ENCODE peak calls at places on chromosomes 2 and 18, in ten cellular contexts. One of them, this sample, is unnamed.

GRCh38 chr18:24263078-24263477 is 124.2 kb downstream of the CABYR start:
- DNase-seq in heart left ventricle: no peak
- DNase-seq in stomach: no peak
- DNase-seq in IMR-90: no peak
- DNase-seq in cardiac muscle cell: no peak
- DNase-seq in adrenal gland: no peak
- DNase-seq in neural progenitor cell: no peak
- DNase-seq in GM23338: no peak
- DNase-seq in right lobe of liver: no peak
- DNase-seq in fibroblast of lung: no peak
- DNase-seq in this sample: no peak

GRCh38 chr2:222797308-222797707 is 63.5 kb upstream of the ACSL3 start:
- DNase-seq in heart left ventricle: no peak
- DNase-seq in stomach: no peak
- DNase-seq in IMR-90: peak; percentile 34
- DNase-seq in cardiac muscle cell: peak; percentile 60
- DNase-seq in adrenal gland: no peak
- DNase-seq in neural progenitor cell: no peak
- DNase-seq in GM23338: peak; percentile 60
- DNase-seq in right lobe of liver: no peak
- DNase-seq in fibroblast of lung: peak; percentile 60
- DNase-seq in this sample: no peak

GRCh38 chr2:203579131-203579643 is 44.1 kb upstream of the RAPH1 start:
- DNase-seq in heart left ventricle: no peak
- DNase-seq in stomach: peak; percentile 78
- DNase-seq in IMR-90: peak; percentile 84
- DNase-seq in cardiac muscle cell: peak; percentile 54
- DNase-seq in adrenal gland: no peak
- DNase-seq in neural progenitor cell: no peak
- DNase-seq in GM23338: peak; percentile 41
- DNase-seq in right lobe of liver: peak; percentile 43
- DNase-seq in fibroblast of lung: peak; percentile 80
- DNase-seq in this sample: peak; percentile 59

GRCh38 chr2:133988316-133988891 is 265.5 kb upstream of the MGAT5 start:
- DNase-seq in heart left ventricle: no peak
- DNase-seq in stomach: no peak
- DNase-seq in IMR-90: no peak
- DNase-seq in cardiac muscle cell: no peak
- DNase-seq in adrenal gland: no peak
- DNase-seq in neural progenitor cell: no peak
- DNase-seq in GM23338: no peak
- DNase-seq in right lobe of liver: no peak
- DNase-seq in fibroblast of lung: no peak
- DNase-seq in this sample: no peak

GRCh38 chr2:159557437-159558034 is 58.8 kb downstream of the BAZ2B start:
- DNase-seq in heart left ventricle: no peak
- DNase-seq in stomach: no peak
- DNase-seq in IMR-90: peak; percentile 8
- DNase-seq in cardiac muscle cell: peak; percentile 41
- DNase-seq in adrenal gland: no peak
- DNase-seq in neural progenitor cell: peak; percentile 40
- DNase-seq in GM23338: peak; percentile 70
- DNase-seq in right lobe of liver: no peak
- DNase-seq in fibroblast of lung: peak; percentile 16
- DNase-seq in this sample: no peak

GRCh38 chr2:142758973-142759372 is 118.5 kb upstream of the KYNU start:
- DNase-seq in heart left ventricle: no peak
- DNase-seq in stomach: no peak
- DNase-seq in IMR-90: no peak
- DNase-seq in cardiac muscle cell: no peak
- DNase-seq in adrenal gland: no peak
- DNase-seq in neural progenitor cell: no peak
- DNase-seq in GM23338: no peak
- DNase-seq in right lobe of liver: no peak
- DNase-seq in fibroblast of lung: no peak
- DNase-seq in this sample: no peak

GRCh38 chr2:86512922-86513321 is 50.3 kb downstream of the CHMP3 start:
- DNase-seq in heart left ventricle: no peak
- DNase-seq in stomach: no peak
- DNase-seq in IMR-90: no peak
- DNase-seq in cardiac muscle cell: no peak
- DNase-seq in adrenal gland: no peak
- DNase-seq in neural progenitor cell: no peak
- DNase-seq in GM23338: no peak
- DNase-seq in right lobe of liver: no peak
- DNase-seq in fibroblast of lung: no peak
- DNase-seq in this sample: no peak

GRCh38 chr18:23494992-23495391 is 8.3 kb upstream of the RMC1 start:
- DNase-seq in heart left ventricle: no peak
- DNase-seq in stomach: no peak
- DNase-seq in IMR-90: no peak
- DNase-seq in cardiac muscle cell: no peak
- DNase-seq in adrenal gland: no peak
- DNase-seq in neural progenitor cell: peak; percentile 36
- DNase-seq in GM23338: no peak
- DNase-seq in right lobe of liver: no peak
- DNase-seq in fibroblast of lung: no peak
- DNase-seq in this sample: no peak

GRCh38 chr2:30267161-30267568 is 35.8 kb downstream of the LBH start:
- DNase-seq in heart left ventricle: no peak
- DNase-seq in stomach: no peak
- DNase-seq in IMR-90: no peak
- DNase-seq in cardiac muscle cell: no peak
- DNase-seq in adrenal gland: no peak
- DNase-seq in neural progenitor cell: no peak
- DNase-seq in GM23338: peak; percentile 21
- DNase-seq in right lobe of liver: no peak
- DNase-seq in fibroblast of lung: no peak
- DNase-seq in this sample: no peak

GRCh38 chr2:43874776-43875451 is 36.1 kb downstream of the ABCG8 start:
- DNase-seq in heart left ventricle: no peak
- DNase-seq in stomach: no peak
- DNase-seq in IMR-90: no peak
- DNase-seq in cardiac muscle cell: no peak
- DNase-seq in adrenal gland: no peak
- DNase-seq in neural progenitor cell: no peak
- DNase-seq in GM23338: peak; percentile 35
- DNase-seq in right lobe of liver: no peak
- DNase-seq in fibroblast of lung: no peak
- DNase-seq in this sample: no peak

GRCh38 chr2:102264952-102265351 is 46.4 kb upstream of the IL1RL1 start:
- DNase-seq in heart left ventricle: no peak
- DNase-seq in stomach: no peak
- DNase-seq in IMR-90: no peak
- DNase-seq in cardiac muscle cell: no peak
- DNase-seq in adrenal gland: no peak
- DNase-seq in neural progenitor cell: no peak
- DNase-seq in GM23338: no peak
- DNase-seq in right lobe of liver: no peak
- DNase-seq in fibroblast of lung: no peak
- DNase-seq in this sample: no peak

GRCh38 chr2:209574515-209574914 is 150.7 kb downstream of the MAP2 start:
- DNase-seq in heart left ventricle: no peak
- DNase-seq in stomach: no peak
- DNase-seq in IMR-90: no peak
- DNase-seq in cardiac muscle cell: no peak
- DNase-seq in adrenal gland: no peak
- DNase-seq in neural progenitor cell: no peak
- DNase-seq in GM23338: no peak
- DNase-seq in right lobe of liver: no peak
- DNase-seq in fibroblast of lung: no peak
- DNase-seq in this sample: no peak

GRCh38 chr2:159891917-159892691 is 94.1 kb upstream of the CD302 start:
- DNase-seq in heart left ventricle: no peak
- DNase-seq in stomach: no peak
- DNase-seq in IMR-90: peak; percentile 78
- DNase-seq in cardiac muscle cell: peak; percentile 40
- DNase-seq in adrenal gland: no peak
- DNase-seq in neural progenitor cell: no peak
- DNase-seq in GM23338: peak; percentile 46
- DNase-seq in right lobe of liver: no peak
- DNase-seq in fibroblast of lung: peak; percentile 88
- DNase-seq in this sample: peak; percentile 74

GRCh38 chr2:9310390-9310789 is 103.8 kb downstream of the ASAP2 start:
- DNase-seq in heart left ventricle: peak; percentile 75
- DNase-seq in stomach: peak; percentile 55
- DNase-seq in IMR-90: peak; percentile 82
- DNase-seq in cardiac muscle cell: peak; percentile 80
- DNase-seq in adrenal gland: peak; percentile 41
- DNase-seq in neural progenitor cell: no peak
- DNase-seq in GM23338: no peak
- DNase-seq in right lobe of liver: no peak
- DNase-seq in fibroblast of lung: peak; percentile 94
- DNase-seq in this sample: peak; percentile 73

DNA sequence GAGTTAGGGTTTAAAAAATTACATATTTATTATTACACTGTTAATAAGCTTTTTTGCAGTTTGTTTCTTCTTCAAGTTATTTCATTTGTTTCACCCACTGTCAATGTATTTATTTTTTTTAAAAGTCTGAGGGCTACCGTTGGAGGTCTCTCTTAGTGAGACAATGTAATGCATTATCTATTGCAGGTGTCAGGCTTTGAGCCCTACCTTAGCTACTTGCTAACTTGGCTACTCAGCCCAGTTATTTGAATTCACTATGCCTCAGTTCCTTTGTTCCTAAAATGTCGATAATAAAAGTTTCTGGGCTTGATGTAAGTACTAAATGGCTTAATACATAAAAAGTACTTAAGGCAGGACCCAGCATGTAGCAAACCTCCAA is 458 bp upstream of the TFPI start:
- DNase-seq in heart left ventricle: no peak
- DNase-seq in stomach: no peak
- DNase-seq in IMR-90: no peak
- DNase-seq in cardiac muscle cell: no peak
- DNase-seq in adrenal gland: no peak
- DNase-seq in neural progenitor cell: no peak
- DNase-seq in GM23338: no peak
- DNase-seq in right lobe of liver: no peak
- DNase-seq in fibroblast of lung: no peak
- DNase-seq in this sample: no peak
- H3K4me3 ChIP-seq in heart left ventricle: peak overlapping the region; percentile 64
- H3K4me3 ChIP-seq in stomach: no peak overlapping the region
- H3K4me3 ChIP-seq in IMR-90: peak overlapping the region; percentile 1
- H3K4me3 ChIP-seq in cardiac muscle cell: no peak overlapping the region
- H3K4me3 ChIP-seq in adrenal gland: peak overlapping the region; percentile 21
- H3K4me3 ChIP-seq in neural progenitor cell: no peak overlapping the region
- H3K4me3 ChIP-seq in GM23338: no peak overlapping the region
- H3K4me3 ChIP-seq in right lobe of liver: peak overlapping the region; percentile 49
- H3K4me3 ChIP-seq in fibroblast of lung: peak overlapping the region; percentile 83
- H3K4me3 ChIP-seq in this sample: no peak overlapping the region

GRCh38 chr2:101188683-101189405 is 37.7 kb upstream of the TBC1D8 start:
- DNase-seq in heart left ventricle: no peak
- DNase-seq in stomach: peak; percentile 30
- DNase-seq in IMR-90: peak; percentile 44
- DNase-seq in cardiac muscle cell: peak; percentile 64
- DNase-seq in adrenal gland: peak; percentile 35
- DNase-seq in neural progenitor cell: peak; percentile 67
- DNase-seq in GM23338: peak; percentile 89
- DNase-seq in right lobe of liver: no peak
- DNase-seq in fibroblast of lung: peak; percentile 26
- DNase-seq in this sample: no peak
- TF ChIP-seq CTCF in heart left ventricle: peak; percentile 25
- TF ChIP-seq CTCF in stomach: no peak
- TF ChIP-seq CTCF in IMR-90: peak; percentile 64
- TF ChIP-seq CTCF in cardiac muscle cell: peak; percentile 77
- TF ChIP-seq CTCF in adrenal gland: peak; percentile 61
- TF ChIP-seq CTCF in neural progenitor cell: peak; percentile 71
- TF ChIP-seq CTCF in GM23338: peak; percentile 74
- TF ChIP-seq CTCF in right lobe of liver: peak; percentile 53
- TF ChIP-seq CTCF in fibroblast of lung: peak; percentile 74
- TF ChIP-seq CTCF in this sample: peak; percentile 51

GRCh38 chr2:69983392-69983791 is 22.0 kb upstream of the ASPRV1 start:
- DNase-seq in heart left ventricle: no peak
- DNase-seq in stomach: no peak
- DNase-seq in IMR-90: no peak
- DNase-seq in cardiac muscle cell: no peak
- DNase-seq in adrenal gland: no peak
- DNase-seq in neural progenitor cell: no peak
- DNase-seq in GM23338: no peak
- DNase-seq in right lobe of liver: no peak
- DNase-seq in fibroblast of lung: no peak
- DNase-seq in this sample: no peak

GRCh38 chr2:69977208-69977607 is 15.8 kb upstream of the ASPRV1 start:
- DNase-seq in heart left ventricle: no peak
- DNase-seq in stomach: no peak
- DNase-seq in IMR-90: no peak
- DNase-seq in cardiac muscle cell: no peak
- DNase-seq in adrenal gland: no peak
- DNase-seq in neural progenitor cell: no peak
- DNase-seq in GM23338: no peak
- DNase-seq in right lobe of liver: no peak
- DNase-seq in fibroblast of lung: no peak
- DNase-seq in this sample: no peak

GRCh38 chr2:69978157-69978904 is 16.9 kb upstream of the ASPRV1 start:
- DNase-seq in heart left ventricle: no peak
- DNase-seq in stomach: no peak
- DNase-seq in IMR-90: no peak
- DNase-seq in cardiac muscle cell: no peak
- DNase-seq in adrenal gland: no peak
- DNase-seq in neural progenitor cell: no peak
- DNase-seq in GM23338: no peak
- DNase-seq in right lobe of liver: peak; percentile 56
- DNase-seq in fibroblast of lung: no peak
- DNase-seq in this sample: no peak

GRCh38 chr2:69980408-69980807 is 19.0 kb upstream of the ASPRV1 start:
- DNase-seq in heart left ventricle: no peak
- DNase-seq in stomach: no peak
- DNase-seq in IMR-90: peak; percentile 82
- DNase-seq in cardiac muscle cell: peak; percentile 58
- DNase-seq in adrenal gland: no peak
- DNase-seq in neural progenitor cell: no peak
- DNase-seq in GM23338: no peak
- DNase-seq in right lobe of liver: no peak
- DNase-seq in fibroblast of lung: peak; percentile 45
- DNase-seq in this sample: no peak

GRCh38 chr2:69979902-69980301 is 18.5 kb upstream of the ASPRV1 start:
- DNase-seq in heart left ventricle: no peak
- DNase-seq in stomach: no peak
- DNase-seq in IMR-90: no peak
- DNase-seq in cardiac muscle cell: no peak
- DNase-seq in adrenal gland: no peak
- DNase-seq in neural progenitor cell: no peak
- DNase-seq in GM23338: no peak
- DNase-seq in right lobe of liver: no peak
- DNase-seq in fibroblast of lung: no peak
- DNase-seq in this sample: no peak
- H3K27me3 ChIP-seq in heart left ventricle: no peaks in the 10 kb centered on the region
- H3K27me3 ChIP-seq in stomach: no peaks in the 10 kb centered on the region
- H3K27me3 ChIP-seq in IMR-90: peaks cover 2% of the 10 kb centered on the region
- H3K27me3 ChIP-seq in cardiac muscle cell: no peaks in the 10 kb centered on the region
- H3K27me3 ChIP-seq in adrenal gland: no peaks in the 10 kb centered on the region
- H3K27me3 ChIP-seq in neural progenitor cell: no peaks in the 10 kb centered on the region
- H3K27me3 ChIP-seq in GM23338: no peaks in the 10 kb centered on the region
- H3K27me3 ChIP-seq in right lobe of liver: no peaks in the 10 kb centered on the region
- H3K27me3 ChIP-seq in fibroblast of lung: no peaks in the 10 kb centered on the region
- H3K27me3 ChIP-seq in this sample: no peaks in the 10 kb centered on the region

DNA sequence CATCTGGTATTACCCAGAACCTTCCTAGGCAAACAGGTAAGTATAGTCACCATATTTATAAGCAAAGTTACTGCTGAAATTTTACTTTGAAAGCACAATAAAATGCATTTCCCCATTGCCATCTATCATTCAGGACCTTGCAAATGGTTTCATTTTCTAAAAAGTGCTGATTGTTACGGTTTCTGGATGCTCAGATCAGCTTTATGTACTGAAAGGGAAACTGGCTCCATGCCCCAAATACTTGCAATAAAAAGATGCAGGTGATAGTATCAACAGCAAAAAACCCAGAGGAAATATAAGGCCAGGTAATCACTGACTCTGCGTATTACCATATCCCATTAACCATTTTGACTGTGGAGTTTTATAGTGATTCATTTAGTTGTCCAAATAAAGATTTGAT is 1150.7 kb upstream of the CRIM1 start:
- DNase-seq in heart left ventricle: no peak
- DNase-seq in stomach: no peak
- DNase-seq in IMR-90: no peak
- DNase-seq in cardiac muscle cell: no peak
- DNase-seq in adrenal gland: no peak
- DNase-seq in neural progenitor cell: no peak
- DNase-seq in GM23338: no peak
- DNase-seq in right lobe of liver: no peak
- DNase-seq in fibroblast of lung: no peak
- DNase-seq in this sample: no peak
- H3K4me3 ChIP-seq in heart left ventricle: no peak overlapping the region
- H3K4me3 ChIP-seq in stomach: no peak overlapping the region
- H3K4me3 ChIP-seq in IMR-90: no peak overlapping the region
- H3K4me3 ChIP-seq in cardiac muscle cell: no peak overlapping the region
- H3K4me3 ChIP-seq in adrenal gland: no peak overlapping the region
- H3K4me3 ChIP-seq in neural progenitor cell: no peak overlapping the region
- H3K4me3 ChIP-seq in GM23338: no peak overlapping the region
- H3K4me3 ChIP-seq in right lobe of liver: no peak overlapping the region
- H3K4me3 ChIP-seq in fibroblast of lung: no peak overlapping the region
- H3K4me3 ChIP-seq in this sample: no peak overlapping the region